ENCODE peak calls at places on chromosomes 13 and 19, in ten cellular contexts. One of them, this sample, is unnamed.

GRCh38 chr19:7251502-7251901 is 42.7 kb downstream of the INSR start:
- DNase-seq in astrocyte: no peak
- DNase-seq in breast epithelium: no peak
- DNase-seq in hepatocyte: no peak
- DNase-seq in aorta: no peak
- DNase-seq in heart right ventricle: no peak
- DNase-seq in tibial nerve: no peak
- DNase-seq in kidney epithelial cell: no peak
- DNase-seq in Peyer's patch: no peak
- DNase-seq in colonic mucosa: no peak
- DNase-seq in this sample: no peak

GRCh38 chr19:8401981-8402411 is 11.1 kb upstream of the MARCHF2 start:
- DNase-seq in Peyer's patch: no peak
- DNase-seq in hepatocyte: no peak
- DNase-seq in heart right ventricle: no peak
- DNase-seq in aorta: no peak
- DNase-seq in kidney epithelial cell: no peak
- DNase-seq in breast epithelium: no peak
- DNase-seq in tibial nerve: no peak
- DNase-seq in astrocyte: no peak
- DNase-seq in colonic mucosa: no peak
- DNase-seq in this sample: no peak

GRCh38 chr19:29687244-29687896 is 22.1 kb downstream of the PLEKHF1 start:
- DNase-seq in aorta: peak; percentile 82
- DNase-seq in kidney epithelial cell: peak; percentile 89
- DNase-seq in Peyer's patch: peak; percentile 53
- DNase-seq in astrocyte: peak; percentile 99
- DNase-seq in breast epithelium: no peak
- DNase-seq in hepatocyte: no peak
- DNase-seq in heart right ventricle: no peak
- DNase-seq in tibial nerve: peak; percentile 67
- DNase-seq in colonic mucosa: no peak
- DNase-seq in this sample: peak; percentile 90

GRCh38 chr19:46862974-46863632 is 2.3 kb downstream of the ARHGAP35 start:
- DNase-seq in kidney epithelial cell: no peak
- DNase-seq in aorta: no peak
- DNase-seq in astrocyte: no peak
- DNase-seq in colonic mucosa: no peak
- DNase-seq in heart right ventricle: no peak
- DNase-seq in hepatocyte: no peak
- DNase-seq in tibial nerve: no peak
- DNase-seq in Peyer's patch: peak; percentile 45
- DNase-seq in breast epithelium: no peak
- DNase-seq in this sample: no peak

GRCh38 chr13:58134525-58134924 is 503.0 kb downstream of the PCDH17 start:
- DNase-seq in aorta: no peak
- DNase-seq in tibial nerve: no peak
- DNase-seq in hepatocyte: no peak
- DNase-seq in astrocyte: no peak
- DNase-seq in heart right ventricle: no peak
- DNase-seq in Peyer's patch: no peak
- DNase-seq in breast epithelium: no peak
- DNase-seq in kidney epithelial cell: no peak
- DNase-seq in colonic mucosa: no peak
- DNase-seq in this sample: no peak

GRCh38 chr13:44292545-44292944 is 81.1 kb upstream of the SERP2 start:
- DNase-seq in tibial nerve: no peak
- DNase-seq in hepatocyte: no peak
- DNase-seq in breast epithelium: no peak
- DNase-seq in kidney epithelial cell: no peak
- DNase-seq in aorta: no peak
- DNase-seq in Peyer's patch: no peak
- DNase-seq in colonic mucosa: no peak
- DNase-seq in astrocyte: no peak
- DNase-seq in heart right ventricle: no peak
- DNase-seq in this sample: no peak

GRCh38 chr19:52086481-52086880 is 9.1 kb downstream of the ZNF841 start:
- DNase-seq in breast epithelium: no peak
- DNase-seq in tibial nerve: no peak
- DNase-seq in hepatocyte: no peak
- DNase-seq in astrocyte: no peak
- DNase-seq in heart right ventricle: no peak
- DNase-seq in Peyer's patch: no peak
- DNase-seq in aorta: no peak
- DNase-seq in kidney epithelial cell: no peak
- DNase-seq in colonic mucosa: no peak
- DNase-seq in this sample: no peak

GRCh38 chr13:106033634-106034033 is 501.8 kb downstream of the EFNB2 start:
- DNase-seq in aorta: no peak
- DNase-seq in colonic mucosa: no peak
- DNase-seq in Peyer's patch: no peak
- DNase-seq in kidney epithelial cell: no peak
- DNase-seq in astrocyte: peak; percentile 56
- DNase-seq in breast epithelium: no peak
- DNase-seq in heart right ventricle: no peak
- DNase-seq in tibial nerve: no peak
- DNase-seq in hepatocyte: peak; percentile 23
- DNase-seq in this sample: peak; percentile 15

GRCh38 chr19:43562698-43563241 is 12.6 kb downstream of the XRCC1 start:
- DNase-seq in tibial nerve: peak; percentile 64
- DNase-seq in hepatocyte: no peak
- DNase-seq in heart right ventricle: peak; percentile 84
- DNase-seq in kidney epithelial cell: peak; percentile 29
- DNase-seq in aorta: peak; percentile 95
- DNase-seq in breast epithelium: no peak
- DNase-seq in colonic mucosa: peak; percentile 59
- DNase-seq in Peyer's patch: peak; percentile 92
- DNase-seq in astrocyte: peak; percentile 89
- DNase-seq in this sample: peak; percentile 20

GRCh38 chr13:97583884-97584497 is 150.0 kb downstream of the RAP2A start:
- DNase-seq in astrocyte: no peak
- DNase-seq in hepatocyte: peak; percentile 9
- DNase-seq in breast epithelium: no peak
- DNase-seq in colonic mucosa: no peak
- DNase-seq in Peyer's patch: no peak
- DNase-seq in aorta: no peak
- DNase-seq in kidney epithelial cell: no peak
- DNase-seq in heart right ventricle: no peak
- DNase-seq in tibial nerve: no peak
- DNase-seq in this sample: no peak

GRCh38 chr13:40047322-40047771 is 391.9 kb downstream of the COG6 start:
- DNase-seq in Peyer's patch: no peak
- DNase-seq in heart right ventricle: no peak
- DNase-seq in hepatocyte: no peak
- DNase-seq in astrocyte: no peak
- DNase-seq in kidney epithelial cell: no peak
- DNase-seq in breast epithelium: no peak
- DNase-seq in tibial nerve: no peak
- DNase-seq in aorta: no peak
- DNase-seq in colonic mucosa: no peak
- DNase-seq in this sample: no peak

GRCh38 chr13:60165391-60166099 is 1.8 kb upstream of the DIAPH3 start:
- DNase-seq in kidney epithelial cell: no peak
- DNase-seq in breast epithelium: no peak
- DNase-seq in hepatocyte: no peak
- DNase-seq in colonic mucosa: no peak
- DNase-seq in tibial nerve: no peak
- DNase-seq in heart right ventricle: no peak
- DNase-seq in astrocyte: peak; percentile 42
- DNase-seq in aorta: no peak
- DNase-seq in Peyer's patch: no peak
- DNase-seq in this sample: peak; percentile 30

GRCh38 chr19:49780861-49781260 is 14.1 kb downstream of the AP2A1 start:
- DNase-seq in kidney epithelial cell: no peak
- DNase-seq in colonic mucosa: no peak
- DNase-seq in heart right ventricle: no peak
- DNase-seq in aorta: no peak
- DNase-seq in breast epithelium: no peak
- DNase-seq in hepatocyte: no peak
- DNase-seq in tibial nerve: no peak
- DNase-seq in Peyer's patch: no peak
- DNase-seq in astrocyte: no peak
- DNase-seq in this sample: no peak
- H3K27me3 ChIP-seq in kidney epithelial cell: no peaks in the 10 kb centered on the region
- H3K27me3 ChIP-seq in colonic mucosa: no peaks in the 10 kb centered on the region
- H3K27me3 ChIP-seq in heart right ventricle: no peaks in the 10 kb centered on the region
- H3K27me3 ChIP-seq in aorta: no peaks in the 10 kb centered on the region
- H3K27me3 ChIP-seq in breast epithelium: no peaks in the 10 kb centered on the region
- H3K27me3 ChIP-seq in hepatocyte: no peaks in the 10 kb centered on the region
- H3K27me3 ChIP-seq in tibial nerve: no peaks in the 10 kb centered on the region
- H3K27me3 ChIP-seq in Peyer's patch: no peaks in the 10 kb centered on the region
- H3K27me3 ChIP-seq in astrocyte: no peaks in the 10 kb centered on the region
- H3K27me3 ChIP-seq in this sample: no peaks in the 10 kb centered on the region

DNA sequence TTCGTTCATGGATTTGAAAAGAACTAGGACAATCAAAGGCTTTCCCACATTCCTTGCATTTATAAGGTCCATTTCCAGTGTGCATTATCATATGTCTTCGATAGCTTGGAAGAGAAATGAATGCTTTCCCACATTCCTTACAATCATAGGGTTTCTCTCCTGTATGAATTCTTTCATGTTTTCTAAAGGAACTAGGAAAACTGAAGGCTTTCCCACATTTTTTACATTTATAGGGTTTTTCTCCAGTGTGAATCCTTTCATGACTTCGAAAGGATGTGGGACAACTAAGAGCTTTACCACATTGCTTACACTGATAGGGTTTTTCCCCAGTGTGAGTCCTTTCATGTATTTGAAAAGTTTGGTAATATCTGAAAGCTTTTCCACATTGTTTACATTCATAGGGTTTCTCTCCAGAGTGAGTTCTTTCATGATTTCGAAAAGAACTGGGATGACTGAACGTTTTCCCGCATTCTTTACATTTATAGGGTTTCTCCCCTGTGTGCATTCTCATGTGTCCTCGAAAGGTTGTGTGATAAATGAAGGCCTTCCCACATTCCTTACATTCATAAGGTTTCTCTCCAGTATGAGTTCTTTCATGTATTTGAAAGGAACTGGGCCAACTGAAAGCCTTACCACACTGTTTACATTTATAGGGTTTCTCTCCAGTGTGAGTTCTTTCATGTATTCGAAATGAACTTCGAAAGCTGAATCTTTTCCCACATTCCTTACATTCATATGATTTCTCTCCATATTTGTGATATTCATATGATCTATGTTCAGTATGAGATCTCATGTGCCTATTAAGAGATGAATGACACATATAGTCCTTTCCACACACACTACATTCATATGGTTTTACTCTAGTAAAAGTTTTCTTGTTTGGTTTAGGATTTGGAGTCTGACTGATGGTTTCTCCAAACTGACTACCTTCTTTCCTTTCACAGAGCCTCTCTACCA is 19.6 kb downstream of the ZNF709 start:
- DNase-seq in breast epithelium: no peak
- DNase-seq in kidney epithelial cell: no peak
- DNase-seq in Peyer's patch: no peak
- DNase-seq in hepatocyte: no peak
- DNase-seq in tibial nerve: no peak
- DNase-seq in aorta: no peak
- DNase-seq in heart right ventricle: no peak
- DNase-seq in colonic mucosa: no peak
- DNase-seq in astrocyte: no peak
- DNase-seq in this sample: no peak
- H3K4me3 ChIP-seq in breast epithelium: no peak overlapping the region
- H3K4me3 ChIP-seq in kidney epithelial cell: no peak overlapping the region
- H3K4me3 ChIP-seq in Peyer's patch: no peak overlapping the region
- H3K4me3 ChIP-seq in hepatocyte: no peak overlapping the region
- H3K4me3 ChIP-seq in tibial nerve: no peak overlapping the region
- H3K4me3 ChIP-seq in aorta: no peak overlapping the region
- H3K4me3 ChIP-seq in heart right ventricle: no peak overlapping the region
- H3K4me3 ChIP-seq in colonic mucosa: no peak overlapping the region
- H3K4me3 ChIP-seq in astrocyte: no peak overlapping the region
- H3K4me3 ChIP-seq in this sample: no peak overlapping the region

DNA sequence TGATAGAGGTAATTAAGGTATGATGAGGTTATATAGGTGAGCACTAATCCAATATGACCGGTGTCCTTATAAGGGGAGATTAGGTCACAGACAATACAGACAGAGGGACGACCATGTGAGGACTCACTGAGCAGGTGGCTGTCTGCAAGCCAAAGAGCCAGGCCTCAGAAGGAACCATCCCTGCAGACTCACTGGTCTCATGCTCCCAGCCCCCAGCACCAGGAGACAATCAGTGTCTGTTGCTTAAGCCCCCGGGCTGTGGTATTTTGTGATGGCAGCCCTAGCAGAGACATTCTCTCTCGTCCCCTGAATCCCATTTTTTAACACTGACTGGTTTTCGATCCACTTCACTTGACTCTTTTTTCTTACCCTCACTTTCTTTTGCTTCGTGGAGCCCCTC is 51.9 kb upstream of the PABPC3 start:
- DNase-seq in aorta: no peak
- DNase-seq in colonic mucosa: no peak
- DNase-seq in heart right ventricle: no peak
- DNase-seq in breast epithelium: no peak
- DNase-seq in hepatocyte: no peak
- DNase-seq in astrocyte: no peak
- DNase-seq in Peyer's patch: no peak
- DNase-seq in tibial nerve: no peak
- DNase-seq in kidney epithelial cell: no peak
- DNase-seq in this sample: no peak
- H3K27me3 ChIP-seq in aorta: peaks cover 2% of the 10 kb centered on the region
- H3K27me3 ChIP-seq in colonic mucosa: peaks cover 26% of the 10 kb centered on the region
- H3K27me3 ChIP-seq in heart right ventricle: peaks cover 73% of the 10 kb centered on the region
- H3K27me3 ChIP-seq in breast epithelium: no peaks in the 10 kb centered on the region
- H3K27me3 ChIP-seq in hepatocyte: peaks cover 74% of the 10 kb centered on the region
- H3K27me3 ChIP-seq in astrocyte: peaks cover 19% of the 10 kb centered on the region
- H3K27me3 ChIP-seq in Peyer's patch: no peaks in the 10 kb centered on the region
- H3K27me3 ChIP-seq in tibial nerve: no peaks in the 10 kb centered on the region
- H3K27me3 ChIP-seq in kidney epithelial cell: peaks cover 16% of the 10 kb centered on the region
- H3K27me3 ChIP-seq in this sample: peaks cover 22% of the 10 kb centered on the region

DNA sequence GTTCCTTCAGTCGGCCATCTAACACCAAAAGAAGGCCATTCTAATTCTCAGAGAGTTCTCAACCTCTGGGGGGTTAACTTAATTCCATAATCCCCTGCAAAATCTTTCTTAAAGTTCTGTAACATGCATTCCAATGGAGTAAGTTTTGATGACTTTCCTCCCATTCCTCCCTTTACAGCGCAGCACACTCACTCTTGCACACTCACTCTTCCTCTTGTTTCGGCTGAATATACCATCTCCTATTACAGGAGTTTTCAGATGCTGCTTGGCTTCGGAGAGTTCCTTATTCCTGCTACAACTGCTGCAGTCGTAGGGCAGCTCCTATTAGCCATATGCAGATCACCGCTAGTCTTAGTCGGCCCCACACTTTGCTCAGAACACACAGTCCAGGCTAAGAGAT is 53.6 kb downstream of the OR10H4 start:
- DNase-seq in aorta: no peak
- DNase-seq in tibial nerve: no peak
- DNase-seq in Peyer's patch: no peak
- DNase-seq in heart right ventricle: no peak
- DNase-seq in breast epithelium: no peak
- DNase-seq in hepatocyte: no peak
- DNase-seq in astrocyte: no peak
- DNase-seq in kidney epithelial cell: no peak
- DNase-seq in colonic mucosa: no peak
- DNase-seq in this sample: no peak
- H3K4me3 ChIP-seq in aorta: no peak overlapping the region
- H3K4me3 ChIP-seq in tibial nerve: peak overlapping the region; percentile 43
- H3K4me3 ChIP-seq in Peyer's patch: peak overlapping the region; percentile 44
- H3K4me3 ChIP-seq in heart right ventricle: peak overlapping the region; percentile 44
- H3K4me3 ChIP-seq in breast epithelium: peak overlapping the region; percentile 64
- H3K4me3 ChIP-seq in hepatocyte: no peak overlapping the region
- H3K4me3 ChIP-seq in astrocyte: no peak overlapping the region
- H3K4me3 ChIP-seq in kidney epithelial cell: no peak overlapping the region
- H3K4me3 ChIP-seq in colonic mucosa: peak overlapping the region; percentile 14
- H3K4me3 ChIP-seq in this sample: peak overlapping the region; percentile 56